ENCODE peak calls at places on chromosome 12, in eight cellular contexts. P is left lung; I is lung; K is body of pancreas; T is GM12878; U is naive thymus-derived CD4-positive, alpha-beta T cell; F is fibroblast of lung; M is CD4-positive, CD25-positive, alpha-beta regulatory T cell. L is an unnamed sample.

GRCh38 chr12:116818948-116819832 is 62.1 kb downstream of the HRK start:
- DNase-seq in P (peak), I (peak), K (peak), T (peak), U (peak), F (peak), M (peak), L (peak)

GRCh38 chr12:3177778-3178435 is 100.7 kb downstream of the TSPAN9 start:
- DNase-seq in P (no peak), I (no peak), K (no peak), T (no peak), U (no peak), F (no peak), M (no peak), L (no peak)

GRCh38 chr12:105414088-105414487 is 83.6 kb downstream of the C12orf75 start:
- DNase-seq in P (no peak), I (no peak), K (no peak), T (no peak), U (no peak), F (no peak), M (no peak), L (no peak)

GRCh38 chr12:54413284-54414190 is 5.5 kb downstream of the ITGA5 start:
- DNase-seq in P (peak), I (peak), K (no peak), T (no peak), U (peak), F (no peak), M (peak), L (no peak)

GRCh38 chr12:122368361-122369073 is 54.0 kb downstream of the CLIP1 start:
- DNase-seq in P (no peak), I (no peak), K (peak), T (no peak), U (no peak), F (peak), M (no peak), L (no peak)

GRCh38 chr12:67468549-67469245 is 179.8 kb upstream of the DYRK2 start:
- DNase-seq in P (no peak), I (no peak), K (no peak), T (no peak), U (no peak), F (no peak), M (no peak), L (no peak)

GRCh38 chr12:10331642-10332239 is 24.1 kb downstream of the KLRD1 start:
- DNase-seq in P (no peak), I (no peak), K (no peak), T (no peak), U (peak), F (peak), M (peak), L (peak)

GRCh38 chr12:53219116-53219955 is 12.3 kb upstream of the ITGB7 start:
- DNase-seq in P (no peak), I (no peak), K (no peak), T (no peak), U (peak), F (peak), M (peak), L (no peak)

GRCh38 chr12:65121049-65121955 is at the start of gene WIF1:
- DNase-seq in P (peak), I (peak), K (peak), T (no peak), U (no peak), F (peak), M (no peak), L (peak)

GRCh38 chr12:22283006-22283506 is 51.5 kb downstream of the ST8SIA1 start:
- DNase-seq in P (no peak), I (no peak), K (no peak), T (no peak), U (no peak), F (peak), M (no peak), L (no peak)

GRCh38 chr12:79689041-79689476 is 1.7 kb downstream of the PAWR start:
- DNase-seq in P (no peak), I (no peak), K (no peak), T (no peak), U (no peak), F (no peak), M (no peak), L (no peak)

GRCh38 chr12:47387991-47388390 is 308.2 kb upstream of the AMIGO2 start:
- DNase-seq in P (no peak), I (no peak), K (no peak), T (no peak), U (no peak), F (no peak), M (no peak), L (no peak)

GRCh38 chr12:21888464-21888863 is 52.8 kb downstream of the ABCC9 start:
- DNase-seq in P (no peak), I (no peak), K (no peak), T (no peak), U (no peak), F (no peak), M (no peak), L (no peak)

GRCh38 chr12:101297661-101298060 is 17.8 kb downstream of the UTP20 start:
- DNase-seq in P (no peak), I (no peak), K (no peak), T (no peak), U (no peak), F (peak), M (no peak), L (no peak)

GRCh38 chr12:95693689-95694088 is 96.9 kb downstream of the NTN4 start:
- DNase-seq in P (no peak), I (no peak), K (no peak), T (no peak), U (no peak), F (no peak), M (no peak), L (no peak)

GRCh38 chr12:10960260-10960659 is 21.2 kb upstream of the TAS2R14 start:
- DNase-seq in P (no peak), I (no peak), K (no peak), T (no peak), U (peak), F (no peak), M (peak), L (no peak)

GRCh38 chr12:6528539-6529235 is 5.6 kb upstream of the GAPDH start:
- DNase-seq in P (no peak), I (no peak), K (no peak), T (no peak), U (no peak), F (no peak), M (no peak), L (no peak)

GRCh38 chr12:13566286-13566685 is 369.8 kb downstream of the EMP1 start:
- DNase-seq in P (no peak), I (no peak), K (no peak), T (no peak), U (no peak), F (no peak), M (no peak), L (no peak)

GRCh38 chr12:45369065-45369464 is 153.2 kb downstream of the ANO6 start:
- DNase-seq in P (no peak), I (no peak), K (no peak), T (no peak), U (no peak), F (peak), M (no peak), L (no peak)

GRCh38 chr12:22625671-22626251 is 790 bp downstream of the ETNK1 start:
- DNase-seq in P (no peak), I (no peak), K (no peak), T (peak), U (peak), F (peak), M (peak), L (peak)

GRCh38 chr12:54220092-54220557 is 31.3 kb upstream of the SMUG1 start:
- DNase-seq in P (no peak), I (no peak), K (peak), T (no peak), U (peak), F (peak), M (peak), L (peak)

GRCh38 chr12:94235894-94236293 is 87.5 kb downstream of the PLXNC1 start:
- DNase-seq in P (no peak), I (no peak), K (no peak), T (no peak), U (no peak), F (no peak), M (no peak), L (no peak)

GRCh38 chr12:53677612-53678133 is 1.8 kb upstream of the ATP5MC2 start:
- DNase-seq in P (no peak), I (no peak), K (no peak), T (no peak), U (no peak), F (no peak), M (no peak), L (peak)

GRCh38 chr12:120394483-120395367 is 25.8 kb upstream of the MSI1 start:
- DNase-seq in P (peak), I (peak), K (peak), T (no peak), U (no peak), F (no peak), M (no peak), L (peak)

DNA sequence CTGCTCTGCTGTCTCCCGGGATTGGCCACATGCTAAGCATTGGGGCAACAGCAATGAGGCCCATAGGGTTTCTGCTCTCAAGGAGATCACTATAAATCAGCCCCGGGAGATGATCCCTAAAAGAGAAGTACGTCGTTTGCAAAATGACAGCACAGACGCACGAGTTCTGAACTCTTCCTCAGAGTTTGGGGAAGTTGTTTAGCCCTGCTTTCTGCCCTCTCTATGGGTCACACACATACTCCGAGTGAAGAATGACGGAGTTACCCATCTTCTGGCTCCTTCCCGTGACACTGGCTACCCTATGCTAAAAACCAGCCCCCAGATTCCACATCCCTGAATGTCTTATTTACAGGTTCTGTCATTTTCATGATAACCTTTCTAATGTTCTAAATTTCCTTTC is 258.0 kb upstream of the PLEKHG7 start:
- DNase-seq in P (no peak), I (no peak), K (no peak), T (no peak), U (no peak), F (no peak), M (no peak), L (no peak)
- H3K4me3 ChIP-seq in P (no peak), I (no peak), K (no peak), T (no peak), U (no peak), F (no peak), M (no peak), L (no peak)

GRCh38 chr12:62191747-62192485 is 68.3 kb upstream of the USP15 start:
- DNase-seq in P (peak), I (no peak), K (peak), T (no peak), U (no peak), F (peak), M (no peak), L (peak)

GRCh38 chr12:62192486-62193250 is 67.5 kb upstream of the USP15 start:
- DNase-seq in P (no peak), I (peak), K (peak), T (peak), U (peak), F (peak), M (peak), L (peak)

GRCh38 chr12:62194031-62194430 is 66.2 kb upstream of the USP15 start:
- DNase-seq in P (no peak), I (no peak), K (no peak), T (no peak), U (no peak), F (no peak), M (no peak), L (no peak)

GRCh38 chr12:62190081-62190480 is 70.1 kb upstream of the USP15 start:
- DNase-seq in P (no peak), I (no peak), K (no peak), T (no peak), U (no peak), F (no peak), M (peak), L (no peak)

GRCh38 chr12:62190921-62191746 is 69.1 kb upstream of the USP15 start:
- DNase-seq in P (peak), I (no peak), K (peak), T (no peak), U (no peak), F (no peak), M (peak), L (peak)
- H3K4me3 ChIP-seq in P (peak), I (no peak), K (no peak), T (no peak), U (peak), F (peak), M (peak), L (peak)

DNA sequence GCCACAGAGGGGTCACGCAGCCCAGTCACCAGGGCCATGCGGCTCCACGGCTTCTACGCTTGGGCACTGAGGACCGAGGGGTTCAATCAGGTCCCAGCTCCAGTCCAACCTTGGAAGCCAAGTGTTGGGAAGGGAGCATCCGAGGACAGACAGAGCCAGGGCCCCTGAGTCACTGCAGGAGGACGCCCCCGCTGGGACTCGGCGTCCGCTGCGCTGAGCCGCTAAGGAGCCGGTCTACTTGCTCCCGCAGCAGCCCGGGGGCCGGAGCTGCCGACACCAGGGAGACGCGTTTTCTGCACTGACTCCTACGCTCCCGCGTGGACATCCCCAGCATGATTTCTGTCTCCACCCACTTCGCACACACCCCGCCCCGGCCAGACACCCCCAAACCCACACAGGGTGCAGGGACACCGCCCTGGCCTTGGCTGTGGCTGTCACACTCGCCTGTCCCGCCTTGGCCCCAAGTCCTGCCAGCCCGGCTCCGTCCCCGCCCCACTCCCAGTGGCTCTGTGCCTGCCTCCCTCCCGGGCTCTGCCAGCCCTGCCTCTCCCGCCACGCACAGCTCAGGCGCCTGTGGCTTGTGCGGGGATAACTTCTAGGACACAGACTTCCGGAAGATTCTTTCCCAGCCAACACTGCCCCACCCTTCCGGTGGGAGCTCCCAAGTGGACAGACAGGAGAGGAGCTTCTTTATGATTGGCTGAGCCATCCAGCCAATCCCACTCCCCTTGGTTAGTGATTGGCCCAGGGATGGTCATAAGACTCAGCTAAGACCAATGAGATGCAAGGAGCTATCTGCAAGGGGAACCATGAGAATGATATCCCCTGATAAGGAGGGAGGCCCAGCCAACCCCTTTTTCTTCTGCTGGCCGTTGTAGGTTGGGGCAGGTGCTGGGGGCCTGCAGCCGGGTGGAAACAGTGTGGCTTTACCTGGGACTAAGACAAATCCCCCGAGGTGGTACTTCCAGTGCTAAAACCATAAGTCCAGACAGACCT is 118.9 kb upstream of the SFSWAP start:
- DNase-seq in P (no peak), I (no peak), K (no peak), T (no peak), U (no peak), F (no peak), M (no peak), L (no peak)
- H3K4me3 ChIP-seq in P (no peak), I (no peak), K (no peak), T (no peak), U (no peak), F (no peak), M (no peak), L (no peak)

GRCh38 chr12:28083816-28084678 is 106.2 kb upstream of the CCDC91 start:
- DNase-seq in P (no peak), I (no peak), K (no peak), T (no peak), U (no peak), F (peak), M (no peak), L (no peak)
- H3K4me3 ChIP-seq in P (no peak), I (no peak), K (no peak), T (no peak), U (no peak), F (no peak), M (no peak), L (no peak)

GRCh38 chr12:7638064-7638763 is 27.5 kb downstream of the APOBEC1 start:
- DNase-seq in P (no peak), I (no peak), K (no peak), T (no peak), U (no peak), F (no peak), M (no peak), L (no peak)
- H3K4me3 ChIP-seq in P (no peak), I (no peak), K (no peak), T (no peak), U (no peak), F (no peak), M (no peak), L (peak)